ENCODE peak calls at places on chromosomes 1 and 21, in five cellular contexts. N is breast epithelium, A is tibial artery, B is left lung, L is heart right ventricle. I is an unnamed sample. For H3K27me3, the result is how much of the 10 kb centered on the place peaks cover.

GRCh38 chr1:106889504-106890027 is 166.9 kb upstream of the PRMT6 start:
- DNase-seq in N (no peak), B (no peak), L (no peak), A (no peak), I (no peak)

GRCh38 chr1:181390350-181391080 is 92.8 kb upstream of the CACNA1E start:
- DNase-seq in B (no peak), L (no peak), A (no peak), N (no peak), I (no peak)

GRCh38 chr1:220235462-220235861 is 36.8 kb downstream of the RAB3GAP2 start:
- DNase-seq in B (no peak), N (no peak), A (no peak), L (no peak), I (no peak)

GRCh38 chr1:39394598-39394997 is 96.8 kb upstream of the BMP8A start:
- DNase-seq in N (no peak), L (no peak), B (no peak), A (no peak), I (no peak)

GRCh38 chr1:163824006-163824405 is 502.3 kb downstream of the NUF2 start:
- DNase-seq in B (no peak), L (peak), N (no peak), A (no peak), I (peak)

GRCh38 chr1:18108313-18109057 is 887 bp downstream of the IGSF21 start:
- DNase-seq in B (no peak), N (no peak), L (no peak), A (no peak), I (no peak)

GRCh38 chr1:167518331-167518700 is at the start of gene CD247:
- DNase-seq in L (no peak), N (no peak), A (no peak), B (no peak), I (no peak)

GRCh38 chr1:158961178-158961577 is 29.8 kb downstream of the PYHIN1 start:
- DNase-seq in A (no peak), L (no peak), B (no peak), N (no peak), I (no peak)

GRCh38 chr1:203038891-203039608 is 12.8 kb downstream of the PPFIA4 start:
- DNase-seq in A (peak), B (peak), L (peak), N (peak), I (peak)

GRCh38 chr1:237152506-237153335 is 110.7 kb downstream of the RYR2 start:
- DNase-seq in A (no peak), N (no peak), L (no peak), B (no peak), I (no peak)

GRCh38 chr1:245365071-245365470 is 210.3 kb downstream of the KIF26B start:
- DNase-seq in L (no peak), A (peak), B (no peak), N (no peak), I (no peak)

DNA sequence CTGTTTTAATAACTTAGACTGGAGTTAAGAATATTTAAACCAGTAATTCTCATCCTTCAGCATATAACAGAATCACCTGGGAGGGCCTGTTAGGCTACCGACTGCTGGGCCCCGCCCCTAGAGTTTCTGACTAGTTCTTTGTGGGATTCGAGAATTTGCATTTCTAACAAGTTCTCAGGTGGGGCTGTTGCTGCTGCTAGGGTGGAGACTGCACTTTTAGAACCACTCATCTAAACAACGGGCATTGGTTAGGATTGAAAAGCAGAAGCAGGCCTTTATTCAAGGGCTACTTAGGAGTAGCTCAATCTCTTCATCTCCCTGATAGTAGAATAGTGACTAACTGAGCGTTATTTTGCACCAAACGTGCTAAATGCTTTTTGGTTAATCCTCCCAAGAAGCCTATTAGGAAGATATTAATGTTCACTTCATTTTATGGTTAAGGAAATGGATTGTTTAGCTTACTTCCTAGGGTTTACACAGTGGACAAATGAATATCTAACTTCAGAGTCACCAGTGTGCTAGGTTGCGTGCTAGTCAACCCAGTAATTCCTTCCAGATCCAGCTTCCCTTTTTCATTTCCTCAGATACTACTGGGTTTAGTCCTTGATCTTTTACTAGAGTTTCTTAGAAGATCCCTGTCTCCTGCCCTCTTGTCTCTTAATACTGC is 31.1 kb upstream of the UAP1 start:
- DNase-seq in N (no peak), L (no peak), B (no peak), A (no peak), I (no peak)
- H3K27me3 ChIP-seq in N (under half), L (under half), B (under half), A (under half), I (under half)

GRCh38 chr1:155136728-155137127 is 1.1 kb downstream of the SLC50A1 start:
- DNase-seq in A (no peak), L (no peak), B (no peak), N (no peak), I (no peak)

GRCh38 chr1:155135416-155136197 is at the start of gene SLC50A1:
- DNase-seq in B (peak), N (peak), A (peak), L (peak), I (peak)

GRCh38 chr1:155134858-155135415 is 715 bp upstream of the SLC50A1 start:
- DNase-seq in N (peak), B (peak), L (peak), A (peak), I (peak)

GRCh38 chr1:155137550-155137949 is 1.9 kb downstream of the SLC50A1 start:
- DNase-seq in N (no peak), A (no peak), B (no peak), L (no peak), I (no peak)

DNA sequence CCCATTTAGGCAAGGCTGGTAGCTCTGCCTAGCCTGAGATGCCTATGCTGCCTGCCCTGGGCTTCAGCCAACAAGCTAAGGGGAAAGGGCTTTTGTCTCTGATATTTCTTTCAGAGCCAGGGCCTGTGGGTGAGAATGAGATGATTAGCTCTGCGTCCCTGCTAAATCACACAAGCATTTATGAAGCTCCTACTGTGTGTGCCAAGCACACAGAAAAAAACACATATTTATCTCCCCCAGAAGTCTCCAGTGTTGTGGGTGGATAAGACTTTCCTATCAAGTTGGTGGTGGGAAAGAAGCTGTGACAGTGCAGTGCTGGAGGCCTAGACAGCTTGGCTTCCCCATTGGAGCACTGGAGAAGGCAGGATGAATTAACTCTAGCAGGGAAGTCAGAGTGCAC is 1.5 kb downstream of the SLC50A1 start:
- DNase-seq in A (no peak), N (no peak), L (no peak), B (no peak), I (no peak)
- H3K27ac ChIP-seq in A (peak), N (peak), L (no peak), B (peak), I (peak)

GRCh38 chr1:230314142-230314470 is 112.0 kb downstream of the PGBD5 start:
- DNase-seq in N (no peak), B (no peak), L (no peak), A (no peak), I (no peak)

GRCh38 chr1:230316864-230317745 is 109.0 kb downstream of the PGBD5 start:
- DNase-seq in L (no peak), B (peak), N (peak), A (no peak), I (no peak)

GRCh38 chr1:230312676-230313075 is 113.5 kb downstream of the PGBD5 start:
- DNase-seq in N (no peak), B (no peak), L (no peak), A (no peak), I (no peak)

GRCh38 chr1:230313453-230314141 is 112.5 kb downstream of the PGBD5 start:
- DNase-seq in B (no peak), N (no peak), A (no peak), L (no peak), I (no peak)

DNA sequence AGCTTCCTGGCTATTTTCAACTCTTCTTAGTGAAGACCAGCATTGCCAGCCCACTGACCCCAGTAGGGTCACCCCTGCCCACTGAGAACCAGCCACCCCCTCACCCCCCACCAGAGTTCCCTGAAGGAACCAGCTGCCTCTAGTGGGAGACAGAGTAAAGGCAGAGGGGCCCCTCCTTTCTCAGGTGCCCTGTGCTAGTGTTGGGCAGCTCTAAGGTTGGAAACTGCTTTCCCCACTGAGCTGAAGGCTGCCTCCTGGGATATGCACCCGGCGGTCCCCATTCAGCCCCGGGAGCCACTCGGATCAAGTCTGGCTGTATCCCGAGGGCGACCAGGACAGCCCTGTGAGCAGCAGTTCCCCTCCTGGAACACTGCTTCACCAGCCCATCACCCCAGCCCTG is 111.0 kb downstream of the PGBD5 start:
- DNase-seq in L (no peak), N (no peak), B (peak), A (no peak), I (no peak)
- TF ChIP-seq CTCF in L (no peak), N (no peak), B (no peak), A (no peak), I (no peak)

GRCh38 chr1:113860891-113861290 is 10.6 kb downstream of the PTPN22 start:
- DNase-seq in L (no peak), A (no peak), B (no peak), N (no peak), I (no peak)
- H3K27me3 ChIP-seq in L (under half), A (under half), B (under half), N (under half), I (under half)

GRCh38 chr1:109201123-109201703 is 12.5 kb upstream of the SARS1 start:
- DNase-seq in L (no peak), B (no peak), A (no peak), N (no peak), I (peak)
- H3K27ac ChIP-seq in L (no peak), B (no peak), A (no peak), N (peak), I (no peak)

DNA sequence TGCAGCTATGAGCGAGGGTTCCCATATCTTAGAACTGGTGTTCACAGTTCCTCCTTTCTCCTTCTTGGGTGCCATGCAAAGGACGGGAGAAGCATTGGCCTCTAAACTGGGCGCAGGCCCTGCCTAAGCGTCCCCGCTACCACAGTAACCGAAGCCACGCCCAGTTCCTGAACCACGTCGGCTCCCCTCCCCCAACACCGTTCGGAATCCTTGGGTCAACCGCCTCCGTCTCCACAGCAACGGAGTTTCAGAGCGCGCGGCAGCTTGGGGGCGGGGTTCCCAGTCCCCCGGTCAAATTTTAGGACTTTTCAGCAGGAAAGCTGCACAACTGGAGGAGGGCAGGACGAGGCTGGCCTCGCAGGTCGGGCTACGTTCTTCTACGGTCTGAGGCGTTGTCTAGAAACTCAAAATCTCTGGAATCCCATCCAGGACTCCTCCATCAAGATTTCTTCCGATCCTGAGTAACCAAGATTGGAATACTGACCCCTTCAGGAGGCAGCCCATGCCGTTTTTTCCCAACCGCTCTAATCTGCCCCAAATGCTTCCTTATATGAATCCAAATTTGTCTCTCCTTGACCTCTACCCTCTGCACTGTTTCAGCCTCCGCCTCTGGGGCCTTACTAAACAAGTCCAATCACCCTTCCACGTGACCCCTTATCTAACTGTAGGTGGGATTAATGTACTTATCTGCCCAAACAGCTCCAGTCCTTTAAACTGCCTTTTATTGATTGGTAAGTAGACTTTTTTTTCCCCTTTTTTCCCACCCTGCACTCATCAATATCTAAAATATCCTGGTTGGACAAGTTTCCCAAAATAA is at the start of gene SPAG17:
- DNase-seq in A (peak), L (peak), N (peak), B (peak), I (no peak)
- TF ChIP-seq CTCF in A (no peak), L (no peak), N (no peak), B (no peak), I (no peak)

DNA sequence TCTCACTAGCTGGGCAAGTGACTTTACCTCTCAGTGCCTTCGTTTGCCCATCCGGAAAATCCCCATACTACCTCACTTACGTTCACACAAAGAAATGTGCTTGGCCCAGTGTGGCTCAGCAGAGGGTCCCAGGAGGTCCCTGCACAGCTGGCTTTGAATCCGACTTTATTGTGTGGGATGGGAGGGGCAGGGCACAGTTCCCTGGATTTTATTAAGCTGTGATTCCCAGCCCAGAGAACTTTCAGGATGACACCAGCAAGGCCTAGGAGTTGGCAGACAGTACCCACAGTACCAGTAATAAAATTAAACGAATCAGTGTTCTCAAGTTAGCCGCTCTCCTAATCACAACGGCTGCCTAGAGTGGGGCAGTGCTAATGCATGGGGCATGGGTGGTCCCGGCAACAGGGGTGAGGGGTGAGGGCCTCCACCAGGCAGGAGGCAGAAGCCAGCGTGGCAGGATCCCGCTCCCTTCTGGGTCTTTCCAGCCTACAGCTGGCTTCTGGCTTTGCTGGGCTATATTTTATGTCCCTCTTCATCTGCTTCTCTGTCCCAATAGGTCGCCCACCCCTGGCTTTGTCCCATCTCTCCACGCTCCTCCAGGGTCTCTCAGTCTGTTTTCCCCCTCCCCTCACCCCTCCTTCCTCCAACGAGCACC is 74.9 kb downstream of the VWA5B1 start:
- DNase-seq in N (no peak), A (no peak), B (no peak), L (no peak), I (no peak)
- H3K27me3 ChIP-seq in N (under half), A (under half), B (half or more), L (half or more), I (under half)

GRCh38 chr21:39347537-39347936 is 1.4 kb downstream of the HMGN1 start:
- DNase-seq in A (no peak), B (no peak), N (no peak), L (no peak), I (no peak)
- H3K27ac ChIP-seq in A (peak), B (peak), N (no peak), L (no peak), I (peak)

GRCh38 chr1:9593492-9594465 is 5.1 kb downstream of the TMEM201 start:
- DNase-seq in A (no peak), B (peak), L (peak), N (no peak), I (peak)
- TF ChIP-seq CTCF in A (no peak), B (no peak), L (no peak), N (no peak), I (peak)

GRCh38 chr1:96481410-96481809 is 240.2 kb upstream of the PTBP2 start:
- DNase-seq in L (no peak), A (no peak), B (no peak), N (no peak), I (no peak)
- H3K27me3 ChIP-seq in L (under half), A (under half), B (under half), N (under half), I (under half)